ENCODE peak calls at places on chromosomes 16 and 17, in seven cellular contexts. P is SK-N-SH, V is K562, L is H1, G is HCT116, X is GM12878, K is HepG2. U is an unnamed sample.

GRCh38 chr16:60091076-60091475 is 1357.0 kb upstream of the GOT2 start:
- DNase-seq in P (no peak), V (no peak), L (no peak), G (no peak), X (no peak), K (no peak), U (no peak)

GRCh38 chr16:83651871-83652270 is 155.9 kb upstream of the HSBP1 start:
- DNase-seq in P (no peak), V (no peak), L (no peak), G (no peak), X (no peak), K (no peak), U (no peak)

GRCh38 chr17:21034350-21035235 is 8.2 kb downstream of the USP22 start:
- DNase-seq in P (no peak), V (no peak), L (no peak), G (no peak), X (peak), K (no peak), U (no peak)

GRCh38 chr17:17321356-17322025 is 18.3 kb downstream of the NT5M start:
- DNase-seq in P (no peak), V (no peak), L (no peak), G (no peak), X (no peak), K (no peak), U (no peak)

GRCh38 chr17:66076546-66077190 is 115.3 kb downstream of the CEP112 start:
- DNase-seq in P (no peak), V (no peak), L (no peak), G (no peak), X (no peak), K (no peak), U (no peak)

GRCh38 chr16:29994613-29995329 is 646 bp downstream of the HIRIP3 start:
- DNase-seq in P (peak), V (peak), L (peak), G (no peak), X (no peak), K (no peak), U (no peak)

GRCh38 chr17:72997559-72997958 is 94.9 kb downstream of the SLC39A11 start:
- DNase-seq in P (no peak), V (no peak), L (no peak), G (no peak), X (no peak), K (no peak), U (no peak)

GRCh38 chr16:87958632-87959031 is 7.4 kb downstream of the BANP start:
- DNase-seq in P (no peak), V (no peak), L (no peak), G (no peak), X (no peak), K (no peak), U (no peak)

GRCh38 chr17:4676777-4677176 is 27.2 kb downstream of the PELP1 start:
- DNase-seq in P (no peak), V (no peak), L (no peak), G (no peak), X (no peak), K (no peak), U (no peak)

GRCh38 chr17:1762233-1762905 is 509 bp downstream of the SERPINF1 start:
- DNase-seq in P (peak), V (peak), L (no peak), G (no peak), X (no peak), K (peak), U (no peak)

GRCh38 chr16:1481906-1482835 is 6.6 kb downstream of the PTX4 start:
- DNase-seq in P (no peak), V (no peak), L (no peak), G (no peak), X (no peak), K (no peak), U (no peak)
- TF ChIP-seq JUND in P (no peak), V (no peak), L (no peak), G (no peak), X (no peak), K (no peak), U (no peak)

GRCh38 chr16:3364774-3365427 is 9.2 kb downstream of the OR2C1 start:
- DNase-seq in P (peak), V (no peak), L (no peak), G (no peak), X (peak), K (peak), U (peak)
- TF ChIP-seq JUND in P (no peak), V (no peak), L (no peak), G (no peak), X (no peak), K (no peak), U (no peak)

DNA sequence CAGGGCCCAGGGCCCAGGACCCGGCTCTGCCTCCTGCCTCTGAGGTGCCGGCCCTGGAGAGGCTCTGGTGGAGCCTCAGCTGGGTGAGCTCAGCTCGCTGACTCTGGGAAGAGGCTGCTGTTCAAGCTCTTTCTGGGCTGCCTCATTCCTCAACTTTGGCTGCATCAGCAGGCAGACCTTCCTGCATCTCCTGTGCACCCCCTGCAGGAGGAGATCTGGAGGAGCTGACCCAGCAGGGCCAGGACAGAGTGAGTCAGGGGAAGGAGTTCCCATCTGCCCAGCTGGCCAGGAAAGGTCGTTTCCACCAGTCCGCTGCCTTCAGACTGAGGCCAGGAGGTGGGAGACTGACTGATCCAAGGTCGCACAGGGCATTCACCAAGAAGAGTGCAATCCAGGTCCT is 10.7 kb downstream of the CRHR1 start:
- DNase-seq in P (no peak), V (peak), L (no peak), G (no peak), X (no peak), K (no peak), U (no peak)
- TF ChIP-seq JUND in P (no peak), V (no peak), L (no peak), G (no peak), X (no peak), K (no peak), U (no peak)

GRCh38 chr16:84800579-84800978 is 19.2 kb upstream of the CRISPLD2 start:
- DNase-seq in P (no peak), V (no peak), L (no peak), G (no peak), X (no peak), K (no peak), U (no peak)
- TF ChIP-seq JUND in P (no peak), V (no peak), L (no peak), G (no peak), X (no peak), K (no peak), U (no peak)

GRCh38 chr17:42112552-42113176 is at the start of gene DHX58:
- DNase-seq in P (no peak), V (peak), L (no peak), G (no peak), X (peak), K (peak), U (peak)
- TF ChIP-seq JUND in P (no peak), V (no peak), L (no peak), G (no peak), X (no peak), K (no peak), U (no peak)

GRCh38 chr17:5975651-5976050 is 94.5 kb upstream of the WSCD1 start:
- DNase-seq in P (no peak), V (no peak), L (no peak), G (no peak), X (no peak), K (no peak), U (no peak)
- TF ChIP-seq JUND in P (no peak), V (no peak), L (no peak), G (no peak), X (no peak), K (no peak), U (no peak)

GRCh38 chr17:63665527-63666214 is 34.3 kb downstream of the LIMD2 start:
- DNase-seq in P (no peak), V (no peak), L (no peak), G (no peak), X (peak), K (no peak), U (no peak)
- TF ChIP-seq JUND in P (no peak), V (no peak), L (no peak), G (no peak), X (no peak), K (no peak), U (no peak)

GRCh38 chr17:29807520-29808361 is 122.3 kb downstream of the SSH2 start:
- DNase-seq in P (peak), V (peak), L (peak), G (peak), X (peak), K (peak), U (peak)
- TF ChIP-seq JUND in P (no peak), V (no peak), L (no peak), G (no peak), X (no peak), K (no peak), U (no peak)